ENCODE peak calls at places on chromosomes 1 and 21, in nine cellular contexts. N is neural crest cell; B is AG04450; F is HT1080; Z is H9; G is transverse colon; C is CD8-positive, alpha-beta memory T cell; Q is MCF 10A; U is PC-9. J is an unnamed sample.

GRCh38 chr1:25906644-25907300 is 553 bp upstream of the STMN1 start:
- DNase-seq in N (peak; percentile 36), B (no peak), F (no peak), Z (peak; percentile 56), G (peak; percentile 32), C (peak; percentile 63), Q (no peak), U (no peak), J (no peak)

GRCh38 chr1:19370453-19371170 is 58.5 kb downstream of the SLC66A1 start:
- DNase-seq in N (no peak), B (no peak), F (no peak), Z (no peak), G (no peak), C (no peak), Q (no peak), U (no peak), J (no peak)

GRCh38 chr1:210299501-210299900 is 29.2 kb upstream of the HHAT start:
- DNase-seq in N (no peak), B (no peak), F (no peak), Z (no peak), G (no peak), C (no peak), Q (peak; percentile 74), U (no peak), J (no peak)

GRCh38 chr1:231319080-231319479 is 18.6 kb downstream of the EXOC8 start:
- DNase-seq in N (no peak), B (no peak), F (no peak), Z (no peak), G (no peak), C (no peak), Q (no peak), U (no peak), J (no peak)

GRCh38 chr1:209610378-209610905 is 26.9 kb downstream of the CAMK1G start:
- DNase-seq in N (no peak), B (no peak), F (peak; percentile 28), Z (no peak), G (no peak), C (no peak), Q (no peak), U (no peak), J (no peak)

GRCh38 chr1:224223819-224224714 is 41.0 kb downstream of the DEGS1 start:
- DNase-seq in N (no peak), B (peak; percentile 80), F (peak; percentile 79), Z (no peak), G (no peak), C (no peak), Q (peak; percentile 91), U (peak; percentile 46), J (no peak)

GRCh38 chr1:153760440-153760839 is 14.8 kb upstream of the SLC27A3 start:
- DNase-seq in N (no peak), B (no peak), F (no peak), Z (no peak), G (no peak), C (no peak), Q (peak; percentile 28), U (no peak), J (no peak)

GRCh38 chr1:241532864-241533263 is 686 bp downstream of the KMO start:
- DNase-seq in N (no peak), B (no peak), F (no peak), Z (no peak), G (peak; percentile 44), C (no peak), Q (no peak), U (no peak), J (no peak)

GRCh38 chr21:33650929-33651505 is 8.7 kb downstream of the ITSN1 start:
- DNase-seq in N (no peak), B (no peak), F (no peak), Z (no peak), G (no peak), C (no peak), Q (no peak), U (no peak), J (no peak)

GRCh38 chr1:213135572-213135971 is 84.5 kb downstream of the RPS6KC1 start:
- DNase-seq in N (no peak), B (no peak), F (no peak), Z (no peak), G (no peak), C (no peak), Q (no peak), U (no peak), J (no peak)

GRCh38 chr1:228396770-228397453 is 9.7 kb downstream of the TRIM11 start:
- DNase-seq in N (no peak), B (no peak), F (no peak), Z (peak; percentile 17), G (no peak), C (no peak), Q (no peak), U (no peak), J (no peak)

GRCh38 chr1:4395158-4395557 is 259.3 kb upstream of the AJAP1 start:
- DNase-seq in N (no peak), B (no peak), F (peak; percentile 86), Z (no peak), G (no peak), C (no peak), Q (no peak), U (no peak), J (no peak)

GRCh38 chr1:37660646-37661045 is 26.0 kb upstream of the RSPO1 start:
- DNase-seq in N (peak; percentile 6), B (no peak), F (no peak), Z (no peak), G (no peak), C (no peak), Q (no peak), U (no peak), J (no peak)

GRCh38 chr1:225891229-225891972 is 2.5 kb upstream of the LEFTY1 start:
- DNase-seq in N (no peak), B (no peak), F (peak; percentile 79), Z (no peak), G (peak; percentile 67), C (no peak), Q (no peak), U (no peak), J (no peak)

GRCh38 chr1:185917646-185918045 is 183.5 kb downstream of the HMCN1 start:
- DNase-seq in N (no peak), B (peak; percentile 20), F (peak; percentile 48), Z (peak; percentile 56), G (no peak), C (no peak), Q (peak; percentile 71), U (no peak), J (no peak)

GRCh38 chr1:193069748-193070394 is 10.5 kb downstream of the RO60 start:
- DNase-seq in N (no peak), B (no peak), F (peak; percentile 39), Z (peak; percentile 46), G (no peak), C (no peak), Q (peak; percentile 50), U (no peak), J (no peak)

GRCh38 chr1:33576821-33577599 is 104.6 kb downstream of the ZSCAN20 start:
- DNase-seq in N (no peak), B (no peak), F (no peak), Z (no peak), G (no peak), C (no peak), Q (no peak), U (no peak), J (no peak)

GRCh38 chr1:17416389-17416788 is 23.1 kb downstream of the RCC2 start:
- DNase-seq in N (no peak), B (no peak), F (no peak), Z (no peak), G (no peak), C (no peak), Q (no peak), U (no peak), J (no peak)

GRCh38 chr1:2368053-2368744 is 23.2 kb downstream of the MORN1 start:
- DNase-seq in N (no peak), B (no peak), F (no peak), Z (no peak), G (peak; percentile 4), C (no peak), Q (no peak), U (peak; percentile 20), J (no peak)

GRCh38 chr1:204591473-204592090 is 75.4 kb downstream of the MDM4 start:
- DNase-seq in N (no peak), B (peak; percentile 16), F (peak; percentile 80), Z (no peak), G (no peak), C (no peak), Q (peak; percentile 62), U (peak; percentile 74), J (no peak)

J was measured in KG1.